ENCODE peak calls at places on chromosomes 6 and 20, in four cellular contexts. F is IMR-90, D is mesenchymal stem cell, Q is mesendoderm. S is an unnamed sample.

GRCh38 chr6:7166410-7167293 is 58.9 kb downstream of the RREB1 start:
- DNase-seq in F (peak), D (peak), Q (no peak), S (no peak)

GRCh38 chr20:2874456-2874855 is 1.2 kb downstream of the PTPRA start:
- DNase-seq in F (peak), D (peak), Q (no peak), S (no peak)

GRCh38 chr6:51841656-51842055 is 245.8 kb downstream of the PKHD1 start:
- DNase-seq in F (no peak), D (no peak), Q (peak), S (no peak)

GRCh38 chr6:13491538-13491937 is 4.1 kb upstream of the GFOD1 start:
- DNase-seq in F (no peak), D (no peak), Q (no peak), S (no peak)

GRCh38 chr6:31126416-31127175 is 6.3 kb upstream of the CDSN start:
- DNase-seq in F (no peak), D (no peak), Q (peak), S (no peak)

GRCh38 chr20:36385503-36385902 is 79.4 kb downstream of the DLGAP4 start:
- DNase-seq in F (no peak), D (no peak), Q (no peak), S (no peak)

GRCh38 chr6:90105766-90106165 is 190.9 kb downstream of the BACH2 start:
- DNase-seq in F (no peak), D (no peak), Q (no peak), S (no peak)

GRCh38 chr6:133956413-133957049 is 3.5 kb downstream of the TBPL1 start:
- DNase-seq in F (no peak), D (no peak), Q (no peak), S (no peak)

GRCh38 chr20:48716086-48716485 is 111.7 kb downstream of the PREX1 start:
- DNase-seq in F (no peak), D (no peak), Q (no peak), S (no peak)

GRCh38 chr6:109486068-109486467 is 3.0 kb upstream of the ZBTB24 start:
- DNase-seq in F (no peak), D (no peak), Q (no peak), S (no peak)

GRCh38 chr6:14910692-14911547 is 334.9 kb upstream of the JARID2 start:
- DNase-seq in F (peak), D (peak), Q (no peak), S (no peak)

GRCh38 chr6:105836889-105837288 is 249.2 kb upstream of the PRDM1 start:
- DNase-seq in F (peak), D (peak), Q (no peak), S (no peak)

GRCh38 chr20:31859266-31859997 is 10.9 kb downstream of the DUSP15 start:
- DNase-seq in F (no peak), D (no peak), Q (no peak), S (no peak)

GRCh38 chr20:31862157-31862470 is 8.2 kb downstream of the DUSP15 start:
- DNase-seq in F (no peak), D (no peak), Q (no peak), S (no peak)

GRCh38 chr20:31861346-31862156 is 8.8 kb downstream of the DUSP15 start:
- DNase-seq in F (peak), D (peak), Q (peak), S (peak)

GRCh38 chr20:31859998-31860380 is 10.3 kb downstream of the DUSP15 start:
- DNase-seq in F (no peak), D (no peak), Q (no peak), S (no peak)

DNA sequence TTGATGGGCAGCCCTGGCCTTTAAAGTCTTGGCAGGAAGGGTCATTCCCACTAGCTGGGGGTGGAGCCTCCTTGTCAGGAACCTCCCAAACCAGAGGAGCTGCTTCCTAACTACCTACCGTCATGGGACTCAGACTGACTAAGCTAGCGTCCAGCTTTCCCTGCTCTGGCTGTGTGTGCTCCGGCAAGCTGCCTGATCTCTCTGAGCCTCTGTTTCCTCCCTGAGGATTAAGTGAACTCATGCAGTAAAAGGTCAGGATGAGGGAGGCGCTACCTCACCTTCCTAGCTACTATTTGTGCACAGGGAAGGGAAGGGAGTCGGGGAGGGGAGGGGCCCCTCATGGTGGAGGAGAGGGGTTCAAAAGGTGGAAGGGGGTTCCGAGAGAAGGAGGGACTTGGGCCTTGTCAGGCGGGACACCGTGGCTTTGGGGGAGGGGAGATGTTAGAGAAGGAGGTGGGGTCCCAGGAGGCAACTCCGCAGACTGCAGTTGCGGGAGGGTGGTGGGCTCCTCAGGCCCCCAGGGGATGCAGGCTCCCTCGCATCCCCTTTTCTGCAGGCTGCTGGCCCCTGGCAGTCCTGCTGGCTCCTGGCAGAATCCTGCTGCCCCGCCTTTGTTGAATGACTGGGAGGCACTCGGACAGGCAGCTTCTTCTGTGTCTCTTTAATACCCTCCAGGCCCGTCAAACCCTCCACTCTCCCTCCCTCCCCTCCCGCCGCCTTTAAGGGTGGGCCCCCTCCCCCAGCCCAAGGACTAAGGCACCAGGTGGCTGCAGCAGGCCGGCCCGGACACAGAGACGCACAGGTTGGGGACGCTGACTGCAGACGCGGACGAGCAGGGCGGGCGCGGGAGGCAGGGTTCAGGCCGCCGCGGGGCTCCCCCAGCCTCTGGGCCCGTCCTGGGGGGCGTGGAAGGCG is 9.6 kb downstream of the DUSP15 start:
- DNase-seq in F (no peak), D (no peak), Q (peak), S (peak)
- H2BK120ac ChIP-seq in F (no peak), D (no peak), Q (no peak), S (peak)

GRCh38 chr20:25237610-25238318 is 10.1 kb upstream of the PYGB start:
- DNase-seq in F (peak), D (peak), Q (peak), S (no peak)

GRCh38 chr20:25242231-25242630 is 5.7 kb upstream of the PYGB start:
- DNase-seq in F (no peak), D (no peak), Q (no peak), S (no peak)

GRCh38 chr20:25239387-25240370 is 8.2 kb upstream of the PYGB start:
- DNase-seq in F (no peak), D (no peak), Q (no peak), S (no peak)

GRCh38 chr20:25236450-25237304 is 11.2 kb upstream of the PYGB start:
- DNase-seq in F (no peak), D (no peak), Q (peak), S (no peak)

GRCh38 chr20:25238319-25239037 is 9.4 kb upstream of the PYGB start:
- DNase-seq in F (peak), D (peak), Q (no peak), S (no peak)
- H2BK120ac ChIP-seq in F (peak), D (peak), Q (no peak), S (no peak)

GRCh38 chr6:56868687-56869086 is 86.2 kb upstream of the BEND6 start:
- DNase-seq in F (peak), D (peak), Q (peak), S (no peak)

GRCh38 chr6:56865081-56865875 is 89.6 kb upstream of the BEND6 start:
- DNase-seq in F (no peak), D (no peak), Q (no peak), S (no peak)

GRCh38 chr6:56866917-56867522 is 87.9 kb upstream of the BEND6 start:
- DNase-seq in F (peak), D (peak), Q (no peak), S (no peak)

GRCh38 chr6:56874328-56874727 is 80.6 kb upstream of the BEND6 start:
- DNase-seq in F (no peak), D (no peak), Q (no peak), S (no peak)

DNA sequence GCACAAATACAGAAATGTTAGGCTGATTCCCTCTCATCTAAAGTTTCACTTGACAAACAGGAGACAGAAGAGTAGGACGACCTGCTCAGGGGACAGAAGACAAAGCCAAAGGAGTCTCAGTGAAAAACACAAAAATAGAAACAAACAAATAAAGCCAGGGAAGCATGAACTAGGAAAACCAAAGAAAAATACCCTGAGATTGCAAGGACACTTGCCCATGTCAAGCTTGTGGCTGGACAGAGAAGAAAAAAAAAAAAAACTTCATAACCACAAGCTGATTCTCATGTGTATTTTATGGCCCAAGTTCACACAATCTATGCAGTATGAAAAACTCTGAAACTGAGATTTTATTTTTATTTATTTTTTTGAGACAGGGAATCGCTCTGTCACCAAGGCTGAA is 85.6 kb upstream of the BEND6 start:
- DNase-seq in F (no peak), D (no peak), Q (no peak), S (no peak)
- H2BK120ac ChIP-seq in F (peak), D (no peak), Q (no peak), S (no peak)

DNA sequence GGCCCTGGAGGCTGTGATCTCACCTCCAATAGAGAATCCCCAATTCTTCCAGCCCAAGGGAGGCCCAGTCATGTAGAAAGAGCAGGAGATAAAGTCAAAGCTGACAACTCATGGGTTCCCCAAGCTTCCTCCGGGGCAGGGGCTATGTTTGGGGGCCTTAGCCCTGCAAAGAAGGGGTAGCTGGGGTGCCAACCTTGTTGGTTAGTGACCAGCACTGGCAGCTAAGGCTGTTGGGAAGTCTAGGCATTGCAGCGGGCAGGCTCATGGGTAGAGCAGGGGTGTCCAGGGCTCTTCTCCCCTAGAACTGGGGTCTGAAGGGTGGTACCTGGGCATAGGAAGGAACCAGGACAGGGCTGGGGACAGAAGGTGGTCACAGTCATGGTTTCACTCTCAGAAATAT is 36.4 kb downstream of the TGM2 start:
- DNase-seq in F (no peak), D (no peak), Q (no peak), S (no peak)
- H2BK120ac ChIP-seq in F (no peak), D (no peak), Q (no peak), S (no peak)

DNA sequence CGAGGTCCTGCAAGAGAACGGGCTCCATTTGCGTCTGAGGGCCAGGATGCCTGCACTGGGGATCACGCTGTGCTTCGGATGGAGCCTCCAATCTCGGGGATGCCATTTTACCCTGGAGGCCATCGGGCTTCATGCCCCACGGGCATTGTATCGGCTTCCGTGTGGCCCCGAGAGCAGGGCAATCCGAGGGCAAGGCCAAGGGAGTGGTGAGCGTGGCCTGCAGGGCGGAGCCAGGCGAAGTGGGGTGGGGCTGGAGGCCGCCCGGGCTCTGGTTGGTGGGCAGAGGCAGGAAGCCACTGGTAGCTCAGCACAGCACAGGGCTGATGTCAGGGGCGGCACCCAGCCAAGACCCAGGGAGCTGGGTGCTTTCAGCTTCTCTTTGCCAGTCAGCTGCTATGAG is 57.5 kb upstream of the BHLHE23 start:
- DNase-seq in F (no peak), D (no peak), Q (no peak), S (no peak)
- H2BK120ac ChIP-seq in F (no peak), D (no peak), Q (no peak), S (no peak)

GRCh38 chr20:57441510-57442154 is 50.4 kb downstream of the RBM38 start:
- DNase-seq in F (no peak), D (no peak), Q (no peak), S (no peak)
- H2BK120ac ChIP-seq in F (peak), D (no peak), Q (no peak), S (peak)

DNA sequence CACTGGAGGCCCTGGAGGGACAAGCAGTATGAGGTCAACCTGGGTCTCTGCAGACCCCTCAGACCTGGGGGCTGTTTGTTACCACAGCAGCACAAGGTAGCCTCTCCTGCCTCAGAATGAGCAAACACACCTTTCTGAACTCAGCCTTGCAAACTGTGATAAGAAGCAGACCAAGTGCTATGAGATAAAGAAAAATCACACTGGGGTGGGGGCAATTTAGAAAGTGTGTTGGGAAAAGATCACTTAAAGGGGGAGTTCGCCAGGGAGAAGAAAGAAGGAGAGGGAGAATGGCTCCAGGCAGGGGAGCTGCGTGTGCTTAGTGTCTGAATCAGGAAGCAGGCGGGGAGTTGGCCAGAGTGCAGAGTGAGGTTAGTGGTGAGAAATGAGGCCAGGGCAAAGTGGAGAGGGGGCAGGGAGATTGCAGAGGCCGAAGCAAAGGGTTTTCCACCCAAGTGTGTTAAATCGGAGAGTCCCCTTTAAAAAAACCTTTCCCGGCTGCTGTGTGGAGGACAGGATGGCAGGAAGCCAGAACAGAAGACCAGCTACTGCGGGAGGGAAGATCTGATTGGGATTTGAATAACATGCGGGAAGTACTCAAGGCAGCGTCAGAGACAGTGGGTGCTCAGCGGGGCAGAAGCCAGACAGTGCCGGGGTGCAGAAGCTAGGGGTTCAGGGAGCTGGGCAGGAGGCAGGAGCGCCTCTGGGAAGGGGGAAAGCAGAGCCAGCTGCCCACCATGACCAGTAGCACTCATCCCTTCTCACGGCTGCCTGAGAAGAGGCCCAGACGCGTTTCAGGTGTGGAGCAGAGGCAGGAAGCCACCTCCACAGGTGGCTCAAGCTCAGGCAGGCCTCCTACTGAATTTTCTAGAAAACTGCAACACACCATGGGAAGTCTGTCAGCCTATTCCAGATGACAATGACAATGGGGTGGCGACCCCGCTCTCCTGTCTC is 9.0 kb downstream of the ADA start:
- DNase-seq in F (peak), D (peak), Q (peak), S (no peak)
- H2BK120ac ChIP-seq in F (peak), D (peak), Q (peak), S (no peak)

S was measured in neuronal stem cell.